ENCODE peak calls at places on chromosome 6, in seven cellular contexts. H is HFF-Myc; S is stimulated activated CD4-positive, alpha-beta T cell treated with anti-CD3 and anti-CD28 coated beads, TNF-alpha, amount 100 ng/mL, for 1 hour; I is left ventricle myocardium inferior; D is Right ventricle myocardium superior; W is iPS-NIHi11; M is HTR-8/SVneo. A is an unnamed sample.
A peak's percentile ranks its signal among the peaks of the same experiment; 100 is the strongest.

GRCh38 chr6:22784611-22785010 is 215.2 kb downstream of the HDGFL1 start:
- DNase-seq in I (no peak), M (no peak), W (peak; percentile 10), S (no peak), H (no peak), D (no peak), A (no peak)

GRCh38 chr6:131042664-131043063 is 20.4 kb downstream of the EPB41L2 start:
- DNase-seq in M (no peak), H (no peak), W (no peak), D (no peak), I (no peak), S (no peak), A (no peak)

GRCh38 chr6:85343428-85343827 is 106.5 kb upstream of the NT5E start:
- DNase-seq in M (no peak), D (no peak), H (no peak), W (no peak), I (no peak), S (no peak), A (no peak)

GRCh38 chr6:15752820-15753219 is 90.0 kb upstream of the DTNBP1 start:
- DNase-seq in D (no peak), W (peak; percentile 41), S (no peak), M (no peak), H (no peak), I (no peak), A (no peak)

GRCh38 chr6:36727491-36728021 is 29.9 kb downstream of the RAB44 start:
- DNase-seq in M (no peak), S (no peak), W (no peak), D (no peak), H (peak; percentile 24), I (no peak), A (no peak)

GRCh38 chr6:25215881-25216280 is 63.3 kb upstream of the CARMIL1 start:
- DNase-seq in H (no peak), M (no peak), W (no peak), D (no peak), S (no peak), I (no peak), A (no peak)

GRCh38 chr6:42154461-42155209 is 12.2 kb upstream of the C6orf132 start:
- DNase-seq in D (no peak), I (no peak), H (no peak), W (no peak), S (no peak), M (no peak), A (no peak)

GRCh38 chr6:30508890-30509736 is 19.8 kb downstream of the HLA-E start:
- DNase-seq in D (no peak), W (no peak), I (no peak), M (no peak), S (no peak), H (no peak), A (no peak)

GRCh38 chr6:7687145-7688113 is 38.5 kb upstream of the BMP6 start:
- DNase-seq in M (no peak), D (no peak), W (no peak), I (no peak), S (no peak), H (no peak), A (no peak)

GRCh38 chr6:34324738-34325444 is 67.6 kb downstream of the NUDT3 start:
- DNase-seq in M (no peak), D (peak; percentile 55), H (no peak), S (no peak), W (peak; percentile 53), I (peak; percentile 36), A (peak; percentile 61)

GRCh38 chr6:99495466-99495865 is 19.8 kb downstream of the USP45 start:
- DNase-seq in I (no peak), M (no peak), D (no peak), S (no peak), H (no peak), W (no peak), A (no peak)

GRCh38 chr6:21769405-21769851 is 175.9 kb downstream of the SOX4 start:
- DNase-seq in D (no peak), H (peak; percentile 75), M (peak; percentile 61), I (no peak), S (no peak), W (peak; percentile 37), A (peak; percentile 31)

GRCh38 chr6:131387706-131388455 is 185.1 kb upstream of the ARG1 start:
- DNase-seq in I (no peak), S (no peak), W (no peak), M (no peak), D (no peak), H (no peak), A (no peak)

GRCh38 chr6:15827492-15828255 is 164.8 kb upstream of the DTNBP1 start:
- DNase-seq in W (no peak), H (no peak), I (peak; percentile 40), D (peak; percentile 68), S (no peak), M (no peak), A (no peak)

GRCh38 chr6:15608406-15608805 is 54.4 kb downstream of the DTNBP1 start:
- DNase-seq in M (peak; percentile 83), I (no peak), H (peak; percentile 68), D (no peak), W (no peak), S (no peak), A (no peak)

GRCh38 chr6:66628917-66629316 is 921.9 kb upstream of the EYS start:
- DNase-seq in W (no peak), I (no peak), D (no peak), M (no peak), S (no peak), H (no peak), A (no peak)

GRCh38 chr6:41427642-41428401 is 92.4 kb downstream of the NCR2 start:
- DNase-seq in I (peak; percentile 43), M (no peak), H (no peak), D (peak; percentile 67), S (no peak), W (peak; percentile 79), A (peak; percentile 56)

GRCh38 chr6:167501831-167502385 is 177.0 kb downstream of the TTLL2 start:
- DNase-seq in M (peak; percentile 12), D (no peak), I (no peak), H (no peak), W (peak; percentile 79), S (no peak), A (no peak)

GRCh38 chr6:128242765-128243403 is 277.5 kb downstream of the PTPRK start:
- DNase-seq in S (no peak), D (no peak), H (no peak), I (no peak), W (no peak), M (peak; percentile 3), A (no peak)

GRCh38 chr6:166712554-166713228 is 85.6 kb upstream of the RPS6KA2 start:
- DNase-seq in I (no peak), D (no peak), H (no peak), S (no peak), W (peak; percentile 54), M (no peak), A (no peak)

GRCh38 chr6:40295251-40295949 is 291.8 kb downstream of the LRFN2 start:
- DNase-seq in H (no peak), M (no peak), I (no peak), D (no peak), S (no peak), W (no peak), A (no peak)

GRCh38 chr6:12011276-12012112 is 618 bp upstream of the HIVEP1 start:
- DNase-seq in S (peak; percentile 96), M (peak; percentile 95), D (peak; percentile 99), W (peak; percentile 91), I (peak; percentile 99), H (peak; percentile 76), A (peak; percentile 97)

GRCh38 chr6:168666751-168667427 is 225.9 kb downstream of the SMOC2 start:
- DNase-seq in S (no peak), D (no peak), M (no peak), W (no peak), H (no peak), I (no peak), A (no peak)

GRCh38 chr6:44367686-44368085 is 19.8 kb upstream of the CDC5L start:
- DNase-seq in H (no peak), S (no peak), M (no peak), I (no peak), W (no peak), D (no peak), A (no peak)

GRCh38 chr6:34576286-34576955 is 20.3 kb upstream of the SPDEF start:
- DNase-seq in H (no peak), D (no peak), S (no peak), M (no peak), W (no peak), I (no peak), A (no peak)

GRCh38 chr6:142271476-142271875 is 30.3 kb upstream of the ADGRG6 start:
- DNase-seq in M (no peak), W (no peak), I (no peak), S (no peak), H (no peak), D (no peak), A (no peak)

GRCh38 chr6:38287487-38287886 is 352.2 kb downstream of the BTBD9 start:
- DNase-seq in H (no peak), M (no peak), W (no peak), S (no peak), D (no peak), I (no peak), A (no peak)

GRCh38 chr6:34506718-34507117 is 40.8 kb downstream of the PACSIN1 start:
- DNase-seq in S (no peak), D (no peak), W (no peak), I (no peak), M (no peak), H (no peak), A (peak; percentile 7)

GRCh38 chr6:32980488-32981038 is 12.2 kb downstream of the BRD2 start:
- DNase-seq in S (no peak), M (no peak), D (no peak), H (no peak), W (no peak), I (no peak), A (no peak)

GRCh38 chr6:31158863-31159855 is 770 bp downstream of the TCF19 start:
- DNase-seq in I (no peak), W (peak; percentile 61), M (no peak), D (no peak), H (no peak), S (no peak), A (no peak)

GRCh38 chr6:161434921-161435411 is 161.1 kb upstream of the AGPAT4 start:
- DNase-seq in H (peak; percentile 80), D (no peak), W (no peak), M (peak; percentile 60), I (no peak), S (no peak), A (no peak)

GRCh38 chr6:10627800-10628199 is 66.6 kb downstream of the C6orf52 start:
- DNase-seq in M (no peak), D (no peak), S (no peak), W (no peak), I (no peak), H (no peak), A (no peak)

GRCh38 chr6:158333094-158333493 is 20.8 kb downstream of the TULP4 start:
- DNase-seq in D (no peak), I (no peak), W (no peak), H (no peak), S (no peak), M (no peak), A (no peak)

GRCh38 chr6:84052204-84052882 is 18.8 kb downstream of the MRAP2 start:
- DNase-seq in H (peak; percentile 29), S (no peak), M (peak; percentile 46), W (peak; percentile 91), D (peak; percentile 84), I (peak; percentile 80), A (peak; percentile 51)

GRCh38 chr6:43945778-43946100 is 175.7 kb downstream of the VEGFA start:
- DNase-seq in H (no peak), W (no peak), M (no peak), I (no peak), D (no peak), S (no peak), A (no peak)

A was measured in ovary.